ENCODE peak calls at places on chromosomes 12 and 14, in eight cellular contexts. L is PC-3; X is epithelial cell of proximal tubule; J is CD4-positive, alpha-beta T cell; F is GM10248; K is endodermal cell; P is glutamatergic neuron; N is GM12864. D is an unnamed sample.
A peak's percentile ranks its signal among the peaks of the same experiment; 100 is the strongest.

GRCh38 chr12:6758511-6758910 is 5.6 kb upstream of the MLF2 start:
- DNase-seq in K (no peak), X (no peak), J (no peak), L (no peak), N (no peak), P (peak; percentile 44), F (no peak), D (no peak)

GRCh38 chr14:81208489-81208888 is 12.3 kb downstream of the GTF2A1 start:
- DNase-seq in J (no peak), K (no peak), X (no peak), P (no peak), L (no peak), F (no peak), N (no peak), D (no peak)

GRCh38 chr14:105419305-105420091 is at the start of gene MTA1:
- DNase-seq in K (no peak), X (no peak), N (no peak), J (no peak), P (peak; percentile 38), L (peak; percentile 37), F (peak; percentile 88), D (peak; percentile 96)

GRCh38 chr12:116821291-116821690 is 60.0 kb downstream of the HRK start:
- DNase-seq in K (peak; percentile 70), J (no peak), F (no peak), X (no peak), P (no peak), L (no peak), N (no peak), D (no peak)

GRCh38 chr14:53924754-53925153 is 31.9 kb downstream of the BMP4 start:
- DNase-seq in N (no peak), P (no peak), L (peak; percentile 95), J (no peak), X (peak; percentile 93), F (no peak), K (no peak), D (no peak)

GRCh38 chr14:62957562-62957961 is 87.7 kb downstream of the KCNH5 start:
- DNase-seq in P (no peak), K (no peak), N (no peak), X (peak; percentile 7), J (no peak), L (peak; percentile 89), F (no peak), D (no peak)

GRCh38 chr14:61841145-61841544 is 78.9 kb downstream of the SNAPC1 start:
- DNase-seq in X (no peak), J (no peak), F (no peak), P (no peak), N (no peak), L (peak; percentile 50), K (no peak), D (no peak)

GRCh38 chr14:51547260-51547659 is 104.5 kb upstream of the FRMD6 start:
- DNase-seq in J (no peak), K (no peak), X (peak; percentile 93), N (no peak), L (peak; percentile 99), P (no peak), F (no peak), D (no peak)

GRCh38 chr12:112243255-112243965 is 118.0 kb downstream of the TRAFD1 start:
- DNase-seq in K (no peak), N (no peak), F (no peak), X (no peak), J (no peak), P (no peak), L (no peak), D (no peak)

GRCh38 chr12:1613860-1614259 is 15.2 kb upstream of the WNT5B start:
- DNase-seq in K (peak; percentile 64), X (no peak), P (no peak), N (no peak), F (no peak), J (no peak), L (no peak), D (no peak)

GRCh38 chr14:28057286-28058011 is 709.1 kb upstream of the FOXG1 start:
- DNase-seq in N (no peak), J (no peak), F (no peak), K (no peak), L (no peak), X (no peak), P (no peak), D (peak; percentile 1)

GRCh38 chr14:92459479-92460421 is 53.8 kb upstream of the RIN3 start:
- DNase-seq in X (no peak), L (no peak), N (no peak), J (no peak), K (peak; percentile 57), F (no peak), P (no peak), D (no peak)

GRCh38 chr14:92794547-92794941 is 439 bp downstream of the GOLGA5 start:
- DNase-seq in L (no peak), F (no peak), J (no peak), K (no peak), X (no peak), N (no peak), P (peak; percentile 57), D (no peak)

GRCh38 chr14:101242442-101243385 is 318.6 kb upstream of the DIO3 start:
- DNase-seq in N (no peak), K (peak; percentile 44), P (no peak), L (no peak), F (no peak), X (no peak), J (no peak), D (no peak)

GRCh38 chr14:52068741-52069616 is at the start of gene NID2:
- DNase-seq in X (no peak), K (peak; percentile 97), L (peak; percentile 10), F (peak; percentile 39), P (peak; percentile 62), N (no peak), J (no peak), D (peak; percentile 65)

GRCh38 chr14:50775357-50775756 is 55.6 kb downstream of the NIN start:
- DNase-seq in K (no peak), J (no peak), X (peak; percentile 56), P (no peak), L (peak; percentile 98), N (no peak), F (no peak), D (no peak)

GRCh38 chr14:70789361-70789760 is 20.0 kb downstream of the MAP3K9 start:
- DNase-seq in F (no peak), P (no peak), N (no peak), X (no peak), L (peak; percentile 86), K (no peak), J (no peak), D (no peak)

GRCh38 chr12:45475594-45475993 is 253.9 kb upstream of the ARID2 start:
- DNase-seq in F (no peak), P (no peak), L (no peak), N (no peak), X (no peak), J (no peak), K (no peak), D (no peak)

GRCh38 chr12:47802312-47802711 is 17.4 kb downstream of the HDAC7 start:
- DNase-seq in X (no peak), J (no peak), L (no peak), N (no peak), F (no peak), K (peak; percentile 83), P (no peak), D (no peak)

GRCh38 chr12:116426391-116427136 is 132.6 kb upstream of the MAP1LC3B2 start:
- DNase-seq in N (no peak), J (no peak), F (no peak), X (no peak), L (peak; percentile 99), K (peak; percentile 99), P (no peak), D (no peak)

GRCh38 chr14:56175773-56176172 is 57.6 kb downstream of the PELI2 start:
- DNase-seq in N (no peak), K (no peak), X (no peak), F (no peak), L (no peak), J (no peak), P (no peak), D (no peak)

GRCh38 chr14:31880935-31881334 is 196.2 kb upstream of the ARHGAP5 start:
- DNase-seq in P (no peak), N (no peak), J (no peak), X (peak; percentile 86), F (no peak), L (peak; percentile 84), K (no peak), D (no peak)

GRCh38 chr12:132392389-132393244 is 63.2 kb upstream of the GALNT9 start:
- DNase-seq in N (no peak), F (no peak), J (no peak), X (no peak), P (peak; percentile 31), K (no peak), L (no peak), D (no peak)
- TF ChIP-seq CTCF in N (no peak), F (no peak), J (no peak), X (no peak), P (no peak), K (peak; percentile 33), L (no peak), D (no peak)

GRCh38 chr12:39587247-39587646 is 32.4 kb downstream of the ABCD2 start:
- DNase-seq in L (peak; percentile 45), P (no peak), X (no peak), F (no peak), N (peak; percentile 7), K (no peak), J (no peak), D (peak; percentile 3)
- TF ChIP-seq CTCF in L (peak; percentile 52), P (no peak), X (peak; percentile 60), F (peak; percentile 44), N (peak; percentile 52), K (peak; percentile 47), J (peak; percentile 76), D (peak; percentile 34)

GRCh38 chr12:80602455-80602854 is 105.0 kb upstream of the MYF6 start:
- DNase-seq in P (no peak), L (no peak), N (no peak), F (no peak), X (no peak), J (no peak), K (no peak), D (no peak)

DNA sequence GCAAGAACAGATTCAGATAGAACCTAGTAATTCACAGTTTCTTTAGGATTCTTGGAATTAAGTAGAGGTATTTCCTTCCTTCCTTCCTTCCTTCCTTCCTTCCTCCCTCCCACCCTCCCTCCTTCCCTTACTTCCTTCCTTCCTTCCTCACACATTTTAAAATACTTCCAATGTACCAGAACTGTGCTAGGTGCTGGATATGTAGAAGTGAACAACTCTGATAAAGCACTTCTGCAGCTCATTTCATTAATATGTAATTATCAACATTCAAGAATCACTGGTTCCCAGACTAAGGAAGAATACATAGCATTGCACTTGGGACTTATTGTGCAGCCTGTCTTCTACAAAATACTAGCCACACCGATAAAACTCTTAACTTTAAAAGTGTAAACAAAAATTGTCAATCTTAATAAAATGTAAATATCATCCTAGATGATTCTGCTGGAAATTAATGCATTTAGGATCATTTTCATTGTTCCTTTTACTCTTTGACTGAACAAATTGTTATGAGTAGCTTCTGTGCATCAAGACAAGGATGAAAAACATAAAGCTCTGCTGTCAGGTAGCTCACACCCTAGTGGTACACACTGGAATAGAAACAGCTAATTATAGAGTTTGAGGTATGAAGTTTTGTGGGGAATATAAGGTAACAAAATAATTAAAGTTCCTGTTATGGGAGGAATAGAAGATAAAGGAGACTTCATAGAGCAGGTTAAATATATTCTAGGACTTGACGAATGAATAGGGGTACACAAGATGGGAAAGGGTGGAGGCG is 99.9 kb upstream of the MYF6 start:
- DNase-seq in P (no peak), K (no peak), L (peak; percentile 40), J (no peak), X (no peak), N (no peak), F (no peak), D (no peak)
- TF ChIP-seq CTCF in P (peak; percentile 58), K (peak; percentile 68), L (peak; percentile 72), J (no peak), X (peak; percentile 54), N (peak; percentile 35), F (no peak), D (no peak)

GRCh38 chr14:69475194-69475818 is 9.2 kb upstream of the PLEKHD1 start:
- DNase-seq in X (no peak), K (no peak), F (peak; percentile 47), N (no peak), L (peak; percentile 66), J (no peak), P (no peak), D (peak; percentile 49)
- TF ChIP-seq CTCF in X (peak; percentile 49), K (peak; percentile 77), F (peak; percentile 15), N (peak; percentile 53), L (peak; percentile 76), J (no peak), P (peak; percentile 41), D (peak; percentile 38)

D was measured in GM20000.